ENCODE peak calls at places on chromosomes 3 and 15, in five cellular contexts. F, O, Z, D and C are unnamed samples.

GRCh38 chr15:74036271-74037170 is 42.0 kb downstream of the PML start:
- ATAC-seq in F (no peak), O (no peak), Z (no peak), D (no peak), C (no peak)

GRCh38 chr3:106261915-106262683 is 393.3 kb upstream of the CBLB start:
- ATAC-seq in F (no peak), O (no peak), Z (no peak), D (no peak), C (no peak)

GRCh38 chr15:62901916-62902554 is 140.5 kb upstream of the TPM1 start:
- ATAC-seq in F (no peak), O (no peak), Z (no peak), D (no peak), C (no peak)

GRCh38 chr3:156274791-156275190 is 154.4 kb downstream of the KCNAB1 start:
- ATAC-seq in F (no peak), O (no peak), Z (no peak), D (no peak), C (no peak)

GRCh38 chr3:149371001-149371722 is 6.3 kb downstream of the TM4SF1 start:
- ATAC-seq in F (no peak), O (no peak), Z (no peak), D (no peak), C (no peak)

GRCh38 chr3:45499529-45499928 is 95.0 kb upstream of the LIMD1 start:
- ATAC-seq in F (no peak), O (no peak), Z (no peak), D (no peak), C (no peak)

GRCh38 chr3:45864760-45865567 is 21.4 kb upstream of the CCR9 start:
- ATAC-seq in F (peak), O (no peak), Z (peak), D (peak), C (peak)

GRCh38 chr3:71926690-71927089 is 141.7 kb upstream of the PROK2 start:
- ATAC-seq in F (peak), O (no peak), Z (no peak), D (no peak), C (no peak)

GRCh38 chr15:68010366-68010765 is 43.7 kb upstream of the PIAS1 start:
- ATAC-seq in F (no peak), O (no peak), Z (no peak), D (no peak), C (no peak)

GRCh38 chr3:100278910-100279309 is 18.1 kb downstream of the TBC1D23 start:
- ATAC-seq in F (no peak), O (no peak), Z (no peak), D (no peak), C (no peak)

GRCh38 chr3:99686469-99686868 is 48.1 kb downstream of the COL8A1 start:
- ATAC-seq in F (no peak), O (no peak), Z (no peak), D (no peak), C (no peak)

GRCh38 chr3:189158034-189158433 is 13.7 kb upstream of the TPRG1 start:
- ATAC-seq in F (peak), O (no peak), Z (no peak), D (no peak), C (peak)

GRCh38 chr15:96969892-96970710 is 639.6 kb downstream of the NR2F2 start:
- ATAC-seq in F (no peak), O (no peak), Z (no peak), D (no peak), C (no peak)

GRCh38 chr15:42154576-42155355 is 1.7 kb downstream of the PLA2G4F start:
- ATAC-seq in F (no peak), O (no peak), Z (no peak), D (no peak), C (no peak)

GRCh38 chr3:130707914-130708601 is 38.6 kb downstream of the PIK3R4 start:
- ATAC-seq in F (no peak), O (no peak), Z (no peak), D (no peak), C (no peak)

GRCh38 chr3:126558336-126559071 is at the start of gene C3orf22:
- ATAC-seq in F (peak), O (no peak), Z (no peak), D (no peak), C (peak)

GRCh38 chr15:90603893-90604292 is 74.2 kb downstream of the CRTC3 start:
- ATAC-seq in F (peak), O (no peak), Z (peak), D (peak), C (no peak)

GRCh38 chr3:121663171-121663847 is 2.6 kb upstream of the HCLS1 start:
- ATAC-seq in F (no peak), O (peak), Z (no peak), D (no peak), C (no peak)

GRCh38 chr15:63715818-63716217 is 117.9 kb downstream of the HERC1 start:
- ATAC-seq in F (no peak), O (no peak), Z (no peak), D (no peak), C (no peak)

GRCh38 chr3:180447156-180447555 is 154.8 kb upstream of the TTC14 start:
- ATAC-seq in F (no peak), O (no peak), Z (no peak), D (no peak), C (no peak)

GRCh38 chr3:129617381-129618185 is 11.1 kb upstream of the PLXND1 start:
- ATAC-seq in F (no peak), O (no peak), Z (no peak), D (no peak), C (no peak)

GRCh38 chr3:167882057-167882667 is 146.6 kb downstream of the SERPINI1 start:
- ATAC-seq in F (peak), O (no peak), Z (no peak), D (peak), C (peak)